ENCODE peak calls at places on chromosomes 4 and X, in five cellular contexts. M is GM12864; T is nephron progenitor cell; F is mesothelial cell of epicardium; Z is CD4-positive, alpha-beta T cell. R is an unnamed sample.

GRCh38 chrX:133781174-133781573 is 204.2 kb downstream of the GPC3 start:
- DNase-seq in Z (no peak), T (no peak), M (no peak), F (no peak), R (no peak)

GRCh38 chr4:16931906-16932305 is 33.5 kb upstream of the LDB2 start:
- DNase-seq in Z (no peak), M (no peak), F (no peak), T (no peak), R (no peak)

GRCh38 chr4:55675196-55675793 is 39.2 kb upstream of the NMU start:
- DNase-seq in F (no peak), T (no peak), Z (no peak), M (no peak), R (no peak)

GRCh38 chr4:48693856-48694574 is 86.1 kb downstream of the FRYL start:
- DNase-seq in Z (no peak), M (no peak), F (no peak), T (no peak), R (no peak)

GRCh38 chrX:97705936-97706335 is 822.2 kb downstream of the RPA4 start:
- DNase-seq in Z (no peak), T (no peak), M (no peak), F (no peak), R (no peak)

GRCh38 chr4:88743696-88744095 is 46.1 kb upstream of the NAP1L5 start:
- DNase-seq in T (no peak), F (no peak), Z (no peak), M (no peak), R (no peak)

GRCh38 chr4:104860227-104861123 is 286.2 kb upstream of the TET2 start:
- DNase-seq in T (peak), M (peak), F (peak), Z (no peak), R (peak)

GRCh38 chr4:125666635-125667034 is 351.9 kb downstream of the FAT4 start:
- DNase-seq in T (no peak), Z (no peak), M (no peak), F (no peak), R (no peak)

GRCh38 chr4:89829470-89830138 is 7.4 kb downstream of the SNCA start:
- DNase-seq in M (peak), F (no peak), T (no peak), Z (no peak), R (peak)

GRCh38 chr4:20126906-20127305 is 124.8 kb upstream of the SLIT2 start:
- DNase-seq in T (no peak), M (no peak), F (no peak), Z (no peak), R (no peak)

GRCh38 chrX:33041141-33041540 is 170.2 kb downstream of the DMD start:
- DNase-seq in M (no peak), F (no peak), T (no peak), Z (no peak), R (no peak)

DNA sequence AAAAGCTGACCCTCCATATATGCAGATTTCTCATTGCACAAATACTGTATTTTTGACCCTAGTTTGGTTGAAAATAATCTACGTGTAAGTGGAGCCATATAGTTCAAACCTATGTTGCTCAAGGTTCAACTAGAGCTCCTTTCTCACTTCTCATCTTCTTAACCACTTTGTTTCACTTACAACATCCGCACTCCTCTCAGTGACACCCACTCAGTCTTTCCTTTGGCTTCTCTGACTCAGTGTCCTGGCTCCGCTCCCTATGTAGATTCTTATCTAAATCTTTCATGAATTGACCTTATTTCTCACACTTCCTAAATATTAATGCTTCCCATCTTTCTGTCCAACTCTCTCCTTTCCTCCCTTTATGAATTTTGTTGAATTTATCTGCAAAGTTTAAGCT is 32.9 kb upstream of the DKK2 start:
- DNase-seq in F (no peak), T (no peak), M (no peak), Z (no peak), R (no peak)
- TF ChIP-seq CTCF in F (no peak), T (no peak), M (no peak), Z (no peak), R (no peak)

GRCh38 chr4:142351958-142352357 is 494.1 kb downstream of the INPP4B start:
- DNase-seq in Z (no peak), T (no peak), M (no peak), F (no peak), R (no peak)

GRCh38 chr4:142352682-142353081 is 493.4 kb downstream of the INPP4B start:
- DNase-seq in T (no peak), F (no peak), M (no peak), Z (no peak), R (no peak)

GRCh38 chr4:142354794-142355416 is 491.2 kb downstream of the INPP4B start:
- DNase-seq in Z (no peak), F (no peak), T (no peak), M (no peak), R (peak)

GRCh38 chr4:142354041-142354440 is 492.1 kb downstream of the INPP4B start:
- DNase-seq in Z (no peak), T (no peak), F (no peak), M (no peak), R (no peak)

GRCh38 chr4:142353149-142353738 is 492.9 kb downstream of the INPP4B start:
- DNase-seq in T (peak), Z (no peak), M (no peak), F (no peak), R (no peak)
- TF ChIP-seq CTCF in T (peak), Z (peak), M (peak), F (peak), R (peak)

GRCh38 chr4:79284893-79285292 is 41.0 kb downstream of the NAA11 start:
- DNase-seq in M (no peak), Z (no peak), T (no peak), F (no peak), R (no peak)
- TF ChIP-seq CTCF in M (no peak), Z (no peak), T (no peak), F (no peak), R (no peak)

DNA sequence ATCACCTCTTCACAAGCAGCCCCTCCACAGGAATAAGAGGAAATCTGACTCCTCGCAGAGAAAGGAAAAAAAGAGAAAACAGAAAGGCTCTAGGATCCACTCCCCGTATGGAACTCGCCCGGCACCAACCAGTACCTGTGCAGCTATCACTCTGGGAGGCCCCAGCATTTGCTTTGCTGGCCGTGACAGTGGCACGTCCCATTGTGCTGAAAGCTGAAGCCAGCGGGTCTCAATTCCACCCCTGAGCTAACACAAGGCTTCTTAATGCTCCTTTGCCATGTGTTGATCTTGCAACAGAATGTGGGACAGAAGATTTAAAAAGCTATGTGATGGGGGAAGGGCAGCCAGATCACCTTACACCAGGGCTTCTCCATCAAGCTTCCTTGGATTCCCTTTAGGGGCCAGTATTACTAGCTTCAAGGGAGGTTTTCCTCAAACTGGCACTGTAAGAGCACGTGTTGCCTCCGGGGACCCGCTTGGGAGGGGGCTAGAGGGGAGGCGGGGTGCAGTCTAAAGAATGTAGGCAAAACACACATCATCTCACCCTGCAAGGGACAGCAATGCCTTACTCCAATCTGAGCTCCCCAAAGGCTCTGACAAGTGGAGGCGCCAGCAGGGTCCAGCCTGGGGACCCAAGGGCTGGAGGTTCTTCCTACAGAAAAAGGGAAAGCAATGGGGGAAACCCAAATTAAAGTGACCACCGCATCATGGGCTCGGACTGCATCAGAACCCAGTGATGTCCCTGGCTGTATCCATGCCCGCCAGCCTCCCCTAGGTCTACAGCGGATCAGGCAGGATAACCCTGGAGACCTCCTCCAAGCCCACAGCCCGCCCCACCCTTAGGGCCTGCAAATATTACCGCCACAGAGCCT is 1.2 kb downstream of the USP46 start:
- DNase-seq in F (peak), M (no peak), T (peak), Z (no peak), R (no peak)
- TF ChIP-seq CTCF in F (no peak), M (no peak), T (no peak), Z (no peak), R (no peak)

DNA sequence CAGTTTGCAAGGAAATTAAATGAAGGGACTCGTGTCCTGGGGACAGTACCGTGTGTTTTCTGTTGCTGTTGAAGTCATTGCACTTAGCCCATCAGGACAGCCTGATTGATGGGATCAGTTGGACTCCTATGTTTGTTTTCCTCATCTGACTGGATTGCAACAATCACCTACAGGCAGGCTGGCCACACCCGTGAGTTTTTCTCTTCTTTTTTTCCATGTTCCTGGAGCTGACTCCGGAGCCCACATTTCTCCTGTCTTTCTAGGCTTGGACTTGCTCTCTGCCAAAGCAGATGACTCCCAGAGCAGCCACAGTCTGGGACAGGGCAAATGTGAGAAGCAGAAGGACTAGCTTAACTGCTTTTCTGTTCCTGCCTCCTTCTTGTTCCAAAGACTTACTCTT is 38.1 kb downstream of the RTL9 start:
- DNase-seq in F (no peak), Z (no peak), M (no peak), T (no peak), R (no peak)
- TF ChIP-seq CTCF in F (no peak), Z (no peak), M (no peak), T (no peak), R (no peak)

R was measured in activated CD8-positive, alpha-beta T cell treated with anti-CD3 and anti-CD28 coated beads for 36 hours.